ENCODE peak calls at places on chromosomes 4 and X, in nine cellular contexts. X is stimulated activated CD4-positive, alpha-beta T cell treated with anti-CD3 and anti-CD28 coated beads, Interleukin-2, amount 100 ng/mL, for 48 hours; A is effector memory CD8-positive, alpha-beta T cell; G is NB4; M is posterior vena cava; N is NCI-H510A treated with DMSO at 0.1 percent for 48 hours; Q is NCI-H345; O is T-helper 9 cell; L is cardiac muscle cell. P is an unnamed sample.

GRCh38 chrX:66076801-66077200 is 36.9 kb upstream of the VSIG4 start:
- DNase-seq in X (no peak), A (no peak), G (no peak), M (no peak), N (no peak), Q (no peak), O (no peak), L (no peak), P (no peak)

GRCh38 chr4:10296730-10297129 is 160.5 kb downstream of the ZNF518B start:
- DNase-seq in X (no peak), A (no peak), G (no peak), M (no peak), N (no peak), Q (no peak), O (no peak), L (peak), P (no peak)

GRCh38 chr4:97605927-97606326 is 537.3 kb downstream of the STPG2 start:
- DNase-seq in X (no peak), A (no peak), G (no peak), M (no peak), N (no peak), Q (no peak), O (no peak), L (no peak), P (no peak)

GRCh38 chr4:153156263-153156662 is 48.0 kb upstream of the TRIM2 start:
- DNase-seq in X (no peak), A (no peak), G (peak), M (no peak), N (no peak), Q (no peak), O (peak), L (peak), P (no peak)

GRCh38 chr4:176186067-176186466 is 9.3 kb downstream of the SPATA4 start:
- DNase-seq in X (no peak), A (no peak), G (no peak), M (no peak), N (no peak), Q (no peak), O (no peak), L (no peak), P (no peak)

GRCh38 chr4:109432203-109432602 is 1.4 kb upstream of the SEC24B start:
- DNase-seq in X (no peak), A (no peak), G (no peak), M (no peak), N (no peak), Q (no peak), O (no peak), L (no peak), P (no peak)

GRCh38 chr4:74433541-74434172 is 11.3 kb upstream of the AREG start:
- DNase-seq in X (no peak), A (no peak), G (peak), M (no peak), N (no peak), Q (no peak), O (no peak), L (no peak), P (no peak)

GRCh38 chrX:3690140-3690539 is 23.3 kb downstream of the PRKX start:
- DNase-seq in X (no peak), A (no peak), G (no peak), M (no peak), N (no peak), Q (no peak), O (no peak), L (no peak), P (no peak)

GRCh38 chr4:5389756-5390155 is 318.6 kb downstream of the EVC2 start:
- DNase-seq in X (no peak), A (no peak), G (no peak), M (no peak), N (no peak), Q (no peak), O (no peak), L (no peak), P (no peak)